ENCODE peak calls at places on chromosomes 7 and 10, in eight cellular contexts. F, L, P, A, D, S, O and Z are unnamed samples.

GRCh38 chr7:48084727-48085432 is 4.2 kb upstream of the UPP1 start:
- DNase-seq in F (peak), L (no peak), P (no peak), A (no peak), D (peak), S (no peak), O (peak), Z (peak)

GRCh38 chr10:1454428-1454827 is 282.9 kb downstream of the ADARB2 start:
- DNase-seq in F (no peak), L (no peak), P (no peak), A (no peak), D (no peak), S (no peak), O (no peak), Z (no peak)

GRCh38 chr7:53426145-53426750 is 390.8 kb downstream of the POM121L12 start:
- DNase-seq in F (no peak), L (no peak), P (no peak), A (no peak), D (no peak), S (no peak), O (no peak), Z (no peak)

GRCh38 chr7:42753917-42754363 is 157.9 kb downstream of the C7orf25 start:
- DNase-seq in F (no peak), L (peak), P (peak), A (no peak), D (no peak), S (no peak), O (no peak), Z (no peak)

GRCh38 chr10:44056206-44056605 is 328.7 kb downstream of the CXCL12 start:
- DNase-seq in F (peak), L (no peak), P (no peak), A (no peak), D (no peak), S (no peak), O (no peak), Z (no peak)

GRCh38 chr7:103560136-103560535 is 114.1 kb upstream of the SLC26A5 start:
- DNase-seq in F (no peak), L (no peak), P (no peak), A (no peak), D (no peak), S (no peak), O (no peak), Z (no peak)

GRCh38 chr7:147700702-147701101 is 889.9 kb upstream of the C7orf33 start:
- DNase-seq in F (no peak), L (no peak), P (no peak), A (no peak), D (no peak), S (no peak), O (no peak), Z (no peak)

GRCh38 chr7:148982596-148983219 is 45.6 kb downstream of the PDIA4 start:
- DNase-seq in F (no peak), L (no peak), P (peak), A (no peak), D (peak), S (peak), O (no peak), Z (no peak)

GRCh38 chr7:65731562-65732035 is 141.3 kb upstream of the VKORC1L1 start:
- DNase-seq in F (no peak), L (peak), P (peak), A (peak), D (no peak), S (peak), O (peak), Z (peak)

GRCh38 chr7:101901661-101902491 is 84.5 kb downstream of the CUX1 start:
- DNase-seq in F (no peak), L (no peak), P (no peak), A (no peak), D (peak), S (no peak), O (peak), Z (no peak)

DNA sequence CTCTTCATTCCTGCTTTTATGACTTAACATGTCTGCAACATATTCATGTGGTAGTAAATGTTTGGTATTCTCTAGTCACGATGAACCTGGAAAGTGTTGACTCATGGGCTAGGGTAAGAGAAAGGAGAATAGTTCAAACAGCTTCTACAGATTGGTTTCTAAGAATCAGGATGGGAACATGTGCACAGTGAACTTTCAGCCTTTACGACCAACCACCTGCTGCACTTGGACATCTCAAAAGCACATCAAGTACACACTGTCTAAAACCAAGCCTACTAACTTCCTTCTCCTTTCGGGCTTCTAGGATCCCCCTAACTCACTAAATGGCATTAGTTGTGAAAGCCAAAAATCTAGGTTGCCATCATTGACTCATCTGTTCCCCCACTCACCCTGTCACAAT is 85.5 kb downstream of the CUL2 start:
- DNase-seq in F (no peak), L (no peak), P (no peak), A (no peak), D (no peak), S (no peak), O (peak), Z (no peak)
- TF ChIP-seq CTCF in F (no peak), L (no peak), P (no peak), A (no peak), D (no peak), S (no peak), O (no peak), Z (no peak)

GRCh38 chr10:13590886-13591285 is 4.1 kb downstream of the PRPF18 start:
- DNase-seq in F (no peak), L (no peak), P (no peak), A (no peak), D (no peak), S (no peak), O (no peak), Z (no peak)

GRCh38 chr10:13586676-13587355 is at the start of gene PRPF18:
- DNase-seq in F (peak), L (peak), P (peak), A (peak), D (peak), S (peak), O (peak), Z (peak)

GRCh38 chr10:13592306-13592705 is 5.5 kb downstream of the PRPF18 start:
- DNase-seq in F (no peak), L (no peak), P (no peak), A (no peak), D (no peak), S (no peak), O (no peak), Z (no peak)

GRCh38 chr10:13587367-13587766 is 602 bp downstream of the PRPF18 start:
- DNase-seq in F (no peak), L (no peak), P (peak), A (peak), D (no peak), S (peak), O (no peak), Z (peak)

DNA sequence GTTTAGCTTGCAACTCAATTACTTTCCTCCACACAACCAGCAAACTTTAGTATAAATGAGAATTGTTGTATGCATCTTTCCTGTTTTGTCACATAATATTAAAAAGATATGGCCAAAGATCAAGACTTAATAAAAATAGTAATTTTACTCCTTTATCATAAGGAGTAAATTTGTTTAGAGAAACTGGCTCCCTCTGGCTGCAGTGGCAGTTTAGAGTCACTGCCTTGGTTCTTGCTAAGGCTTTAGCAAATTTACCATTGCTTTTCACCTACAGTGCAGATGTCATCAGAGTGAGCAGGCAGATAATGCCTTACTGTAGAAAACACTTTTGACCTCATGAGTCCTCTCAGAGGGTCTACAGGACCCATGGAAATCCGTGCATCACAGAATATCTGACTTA is 2.6 kb downstream of the PRPF18 start:
- DNase-seq in F (no peak), L (no peak), P (no peak), A (no peak), D (no peak), S (no peak), O (no peak), Z (no peak)
- TF ChIP-seq CTCF in F (no peak), L (no peak), P (no peak), A (no peak), D (no peak), S (no peak), O (no peak), Z (no peak)

DNA sequence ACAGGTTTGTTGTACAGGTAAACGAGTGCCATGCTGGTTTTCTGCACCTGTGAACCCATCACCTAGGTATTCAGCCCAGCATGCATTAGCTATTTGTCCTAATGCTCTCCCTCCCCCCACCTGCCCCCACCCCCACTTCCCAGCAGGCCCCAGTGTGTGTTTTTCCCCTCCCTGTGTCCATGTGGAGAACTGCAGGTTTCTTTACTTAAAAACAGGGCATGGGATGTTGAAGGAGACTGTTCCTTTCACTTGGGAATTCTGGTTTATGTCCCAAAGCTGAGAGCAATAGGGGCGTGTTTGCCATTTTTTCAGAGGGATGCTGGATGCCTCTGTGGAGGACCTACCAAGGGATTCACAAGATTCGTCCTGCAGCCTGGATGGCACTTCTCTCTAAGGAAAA is 135.8 kb downstream of the GALNT17 start:
- DNase-seq in F (no peak), L (no peak), P (no peak), A (no peak), D (no peak), S (no peak), O (no peak), Z (no peak)
- TF ChIP-seq CTCF in F (no peak), L (no peak), P (no peak), A (no peak), D (no peak), S (no peak), O (no peak), Z (no peak)

DNA sequence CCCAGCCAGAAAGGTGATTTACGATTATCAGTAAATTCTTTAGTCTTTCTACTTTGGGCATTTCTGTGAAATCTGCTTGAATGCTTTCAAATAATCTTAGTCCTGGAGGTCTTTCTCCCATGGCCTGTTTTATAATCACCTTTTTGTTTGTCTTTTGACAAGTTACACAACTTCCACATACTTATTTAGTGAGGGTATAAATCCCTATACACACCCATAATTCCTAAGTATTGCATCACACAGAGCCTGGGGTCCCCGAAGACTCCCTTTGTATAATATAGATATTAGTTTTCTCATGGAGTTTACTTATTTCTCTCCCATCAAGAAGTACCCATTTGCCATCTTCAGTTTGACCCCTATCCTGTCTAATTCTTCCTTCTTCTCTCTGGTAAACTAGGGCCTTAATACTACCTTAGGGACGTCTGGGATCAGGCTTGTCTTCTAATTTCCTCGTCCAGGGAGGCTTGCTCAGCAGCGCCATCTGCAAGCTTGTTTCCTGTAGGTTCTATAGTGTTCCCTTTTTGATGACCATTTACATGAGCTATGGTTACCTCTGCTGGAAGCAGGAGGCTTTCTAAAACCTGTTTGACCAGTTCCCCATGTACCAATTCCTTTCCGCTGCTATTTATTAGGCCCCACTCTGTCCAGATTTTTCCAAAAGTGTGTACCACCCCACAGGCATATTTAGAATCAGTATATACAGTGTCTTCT is 8.1 kb downstream of the DNAH11 start:
- DNase-seq in F (no peak), L (no peak), P (no peak), A (no peak), D (no peak), S (no peak), O (no peak), Z (peak)
- TF ChIP-seq CTCF in F (no peak), L (no peak), P (no peak), A (no peak), D (no peak), S (no peak), O (no peak), Z (no peak)

DNA sequence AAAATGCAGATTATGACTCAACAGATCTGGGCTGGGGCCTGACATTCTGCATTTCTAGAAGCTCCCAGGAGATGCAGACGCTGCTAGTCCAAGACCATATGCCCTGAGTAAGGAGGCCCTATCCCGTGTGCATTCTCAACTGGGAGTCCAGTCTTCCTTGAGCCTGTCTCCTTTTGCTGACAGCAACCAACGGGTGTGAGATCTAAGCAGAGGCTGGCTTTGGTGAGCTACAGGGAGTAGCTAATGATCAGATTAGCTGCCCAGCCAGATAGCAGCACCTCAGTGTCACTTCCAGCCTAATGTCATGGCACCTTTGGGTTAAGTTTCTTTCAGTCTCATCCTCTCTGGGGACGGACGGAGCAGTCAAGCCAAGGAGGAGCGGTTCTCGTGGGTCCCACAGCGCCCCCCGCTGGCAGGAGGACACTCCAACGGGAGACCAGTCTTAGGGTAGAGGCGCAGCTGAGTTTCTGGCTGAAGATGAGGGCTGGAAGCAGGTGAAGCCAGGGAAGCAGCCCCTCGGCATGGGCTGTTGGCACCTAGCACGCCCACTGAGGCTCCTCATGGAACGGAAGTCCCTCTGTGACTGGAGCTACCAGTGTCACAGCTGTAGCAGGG is 154.0 kb downstream of the CCDC3 start:
- DNase-seq in F (no peak), L (peak), P (peak), A (peak), D (no peak), S (peak), O (no peak), Z (peak)
- TF ChIP-seq CTCF in F (peak), L (peak), P (peak), A (peak), D (no peak), S (peak), O (no peak), Z (no peak)